ENCODE peak calls at places on chromosomes 3 and 15, in four cellular contexts. W is K562, V is HepG2, Z is GM12878. A is an unnamed sample.

GRCh38 chr3:27345493-27345892 is 23.7 kb downstream of the NEK10 start:
- DNase-seq in W (no peak), Z (no peak), V (no peak), A (no peak)

GRCh38 chr3:52721002-52721741 is 15.3 kb downstream of the SPCS1 start:
- DNase-seq in W (no peak), Z (no peak), V (no peak), A (no peak)

GRCh38 chr15:56679247-56679646 is 54.1 kb downstream of the ZNF280D start:
- DNase-seq in W (no peak), Z (no peak), V (no peak), A (no peak)

GRCh38 chr15:24764375-24765171 is 89.0 kb downstream of the NPAP1 start:
- DNase-seq in Z (no peak), V (no peak), W (no peak), A (no peak)

GRCh38 chr3:196163687-196164493 is 47.3 kb downstream of the ZDHHC19 start:
- DNase-seq in V (peak; percentile 57), Z (no peak), W (no peak), A (no peak)

GRCh38 chr3:136606990-136607389 is 145.2 kb downstream of the STAG1 start:
- DNase-seq in V (no peak), W (no peak), Z (no peak), A (no peak)

GRCh38 chr3:10463191-10464067 is 42.0 kb downstream of the ATP2B2 start:
- DNase-seq in W (no peak), Z (no peak), V (no peak), A (no peak)

GRCh38 chr3:64505419-64505818 is 182.4 kb downstream of the ADAMTS9 start:
- DNase-seq in Z (no peak), V (peak; percentile 74), W (no peak), A (no peak)

GRCh38 chr3:9732080-9732752 is 681 bp downstream of the BRPF1 start:
- DNase-seq in V (no peak), Z (no peak), W (peak; percentile 64), A (peak; percentile 38)

GRCh38 chr3:46899151-46900006 is 21.9 kb downstream of the PTH1R start:
- DNase-seq in W (no peak), Z (no peak), V (no peak), A (no peak)

GRCh38 chr3:46979958-46980497 is 562 bp downstream of the NBEAL2 start:
- DNase-seq in Z (no peak), W (no peak), V (no peak), A (peak; percentile 34)

GRCh38 chr3:6994081-6994668 is 133.3 kb downstream of the GRM7 start:
- DNase-seq in Z (no peak), W (peak; percentile 15), V (no peak), A (no peak)

GRCh38 chr3:172856766-172857742 is 106.5 kb downstream of the ECT2 start:
- DNase-seq in W (peak; percentile 17), V (peak; percentile 40), Z (no peak), A (peak; percentile 11)

GRCh38 chr15:64246364-64247189 is 83.8 kb upstream of the PPIB start:
- DNase-seq in W (peak; percentile 67), V (peak; percentile 61), Z (peak; percentile 95), A (no peak)
- TF ChIP-seq TARDBP in W (no peak), V (no peak), Z (no peak), A (no peak)

DNA sequence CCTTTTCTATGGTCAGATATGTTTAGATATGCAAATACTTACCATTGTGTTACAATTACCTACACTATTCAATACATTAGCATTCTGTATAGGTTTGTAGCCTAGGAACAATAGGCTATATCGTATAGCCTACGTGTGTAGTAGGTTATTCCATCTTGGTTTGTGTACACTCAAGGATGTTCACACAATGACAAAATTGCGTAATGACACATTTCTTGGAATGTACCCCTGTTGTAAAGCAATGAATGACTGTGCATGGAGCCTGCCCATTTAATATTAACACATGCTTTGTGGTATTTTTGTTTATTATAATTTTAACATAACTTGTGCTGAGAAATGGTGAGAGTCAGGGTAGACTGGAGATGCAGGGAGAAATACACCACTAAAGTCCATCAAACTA is 154.9 kb downstream of the LEKR1 start:
- DNase-seq in Z (no peak), W (no peak), V (no peak), A (no peak)
- TF ChIP-seq TARDBP in Z (no peak), W (no peak), V (no peak), A (no peak)

GRCh38 chr15:53978248-53978906 is at the start of gene UNC13C:
- DNase-seq in W (no peak), V (peak; percentile 1), Z (no peak), A (peak; percentile 6)
- TF ChIP-seq TARDBP in W (no peak), V (no peak), Z (no peak), A (no peak)

DNA sequence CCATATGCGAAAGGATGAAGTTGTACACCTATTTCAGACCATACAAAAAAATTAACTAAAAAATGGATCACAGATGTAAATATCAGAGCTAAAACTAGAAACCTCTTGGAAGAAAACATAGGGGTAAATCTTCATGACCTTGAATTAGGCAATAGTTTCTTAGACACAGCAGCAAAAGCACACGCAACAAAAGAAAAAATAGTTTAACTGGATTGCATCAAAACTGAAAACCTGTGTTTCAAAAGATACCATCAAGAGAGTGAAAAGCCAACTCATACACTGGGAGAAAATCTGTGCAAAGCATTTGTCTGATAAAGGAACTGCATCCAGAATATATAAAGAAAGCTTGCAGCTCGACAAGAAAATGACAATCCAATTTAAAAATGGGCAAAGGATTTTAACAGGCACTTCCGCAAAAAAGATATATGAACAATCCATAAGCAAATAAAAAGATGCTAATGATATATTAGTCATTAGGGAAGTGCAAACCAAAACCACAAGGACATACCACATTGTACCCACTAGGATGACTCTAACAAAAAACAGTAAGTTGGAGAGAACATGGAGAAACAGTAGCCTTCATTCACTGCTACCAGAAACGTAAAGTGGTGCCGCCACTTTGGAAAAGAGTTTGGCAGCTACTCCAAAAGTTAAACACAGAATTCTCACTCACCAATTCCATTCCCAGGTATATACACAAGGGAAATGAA is 263.1 kb downstream of the ADAMTS17 start:
- DNase-seq in W (no peak), V (no peak), Z (no peak), A (no peak)
- TF ChIP-seq TARDBP in W (no peak), V (no peak), Z (no peak), A (no peak)

DNA sequence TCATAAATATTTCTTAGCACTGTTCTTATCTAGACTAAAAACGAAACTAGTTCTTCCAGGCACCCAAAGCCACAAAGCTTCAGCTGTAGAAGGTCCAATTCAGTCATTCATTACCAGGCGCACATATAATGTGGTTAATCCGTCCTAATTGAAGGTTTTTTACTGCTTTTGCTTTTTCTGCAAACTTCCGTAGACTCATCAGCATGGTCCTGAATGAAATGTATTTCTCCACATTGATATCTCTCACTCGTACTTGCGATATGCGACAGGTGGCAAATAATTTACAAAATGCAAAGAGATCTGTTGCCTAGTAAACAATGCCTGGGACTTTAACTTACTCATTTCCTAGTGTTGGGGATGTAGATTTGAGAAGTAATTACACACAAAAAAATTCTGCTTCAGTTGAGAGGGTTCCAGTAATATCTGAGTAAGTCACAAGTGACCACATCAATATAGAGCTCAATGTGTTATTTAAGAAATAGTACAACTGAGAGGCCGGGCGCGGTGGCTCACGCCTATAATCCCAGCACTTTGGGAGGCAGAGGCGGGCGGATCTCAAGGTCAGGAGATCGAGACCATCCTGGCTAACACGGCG is 75.0 kb upstream of the MBNL1 start:
- DNase-seq in V (no peak), W (no peak), Z (no peak), A (no peak)
- TF ChIP-seq TARDBP in V (no peak), W (no peak), Z (no peak), A (no peak)

A was measured in HEK293T.